ENCODE peak calls at places on chromosomes 5 and 9, in five cellular contexts. M, S, C, G and B are unnamed samples.

GRCh38 chr5:93580387-93581100 is 475 bp downstream of the NR2F1-AS1 start:
- DNase-seq in M (peak), S (peak), C (no peak), G (peak), B (no peak)

GRCh38 chr5:180806351-180807011 is 3.9 kb upstream of the MGAT1 start:
- DNase-seq in M (no peak), S (no peak), C (no peak), G (no peak), B (no peak)

GRCh38 chr9:137167752-137168574 is 1.9 kb downstream of the LRRC26 start:
- DNase-seq in M (no peak), S (no peak), C (no peak), G (peak), B (no peak)

GRCh38 chr9:130433168-130433946 is 11.4 kb upstream of the ASS1 start:
- DNase-seq in M (peak), S (peak), C (peak), G (peak), B (no peak)

GRCh38 chr5:67731886-67732285 is 483.7 kb upstream of the PIK3R1 start:
- DNase-seq in M (no peak), S (no peak), C (no peak), G (no peak), B (no peak)

GRCh38 chr5:159149085-159149484 is 49.4 kb upstream of the EBF1 start:
- DNase-seq in M (no peak), S (no peak), C (no peak), G (no peak), B (no peak)

GRCh38 chr5:133926960-133927615 is 41.3 kb downstream of the C5orf15 start:
- DNase-seq in M (no peak), S (no peak), C (no peak), G (peak), B (no peak)

GRCh38 chr9:97570899-97571298 is 62.3 kb downstream of the TSTD2 start:
- DNase-seq in M (no peak), S (no peak), C (no peak), G (no peak), B (peak)

GRCh38 chr5:171953860-171954701 is 52.4 kb downstream of the FBXW11 start:
- DNase-seq in M (no peak), S (peak), C (no peak), G (peak), B (no peak)

GRCh38 chr9:36140086-36141084 is 3.9 kb downstream of the GLIPR2 start:
- DNase-seq in M (no peak), S (no peak), C (no peak), G (no peak), B (no peak)